ENCODE peak calls at places on chromosome 3, in four cellular contexts. One of them, this sample, is unnamed.

GRCh38 chr3:115822572-115822971 is 199.3 kb downstream of the GAP43 start:
- DNase-seq in activated CD4-positive, alpha-beta T cell treated with anti-CD3 and anti-CD28 coated beads for 1 hour: no peak
- DNase-seq in RPMI8226: no peak
- DNase-seq in amniotic stem cell: no peak
- DNase-seq in this sample: no peak

GRCh38 chr3:187044206-187044605 is 95.1 kb downstream of the RPL39L start:
- DNase-seq in activated CD4-positive, alpha-beta T cell treated with anti-CD3 and anti-CD28 coated beads for 1 hour: no peak
- DNase-seq in RPMI8226: peak
- DNase-seq in amniotic stem cell: no peak
- DNase-seq in this sample: peak

GRCh38 chr3:138078901-138079344 is 36.5 kb downstream of the DZIP1L start:
- DNase-seq in activated CD4-positive, alpha-beta T cell treated with anti-CD3 and anti-CD28 coated beads for 1 hour: no peak
- DNase-seq in RPMI8226: no peak
- DNase-seq in amniotic stem cell: peak
- DNase-seq in this sample: no peak

GRCh38 chr3:38577089-38578080 is 72.1 kb downstream of the SCN5A start:
- DNase-seq in activated CD4-positive, alpha-beta T cell treated with anti-CD3 and anti-CD28 coated beads for 1 hour: peak
- DNase-seq in RPMI8226: no peak
- DNase-seq in amniotic stem cell: no peak
- DNase-seq in this sample: no peak

GRCh38 chr3:38421679-38422336 is 31.9 kb upstream of the ACVR2B start:
- DNase-seq in activated CD4-positive, alpha-beta T cell treated with anti-CD3 and anti-CD28 coated beads for 1 hour: no peak
- DNase-seq in RPMI8226: no peak
- DNase-seq in amniotic stem cell: no peak
- DNase-seq in this sample: no peak

GRCh38 chr3:67940200-67940952 is 286.0 kb upstream of the SUCLG2 start:
- DNase-seq in activated CD4-positive, alpha-beta T cell treated with anti-CD3 and anti-CD28 coated beads for 1 hour: no peak
- DNase-seq in RPMI8226: no peak
- DNase-seq in amniotic stem cell: no peak
- DNase-seq in this sample: peak

GRCh38 chr3:49680493-49681231 is 6.5 kb downstream of the APEH start:
- DNase-seq in activated CD4-positive, alpha-beta T cell treated with anti-CD3 and anti-CD28 coated beads for 1 hour: no peak
- DNase-seq in RPMI8226: no peak
- DNase-seq in amniotic stem cell: no peak
- DNase-seq in this sample: no peak

GRCh38 chr3:156477306-156477705 is 77.6 kb downstream of the SSR3 start:
- DNase-seq in activated CD4-positive, alpha-beta T cell treated with anti-CD3 and anti-CD28 coated beads for 1 hour: no peak
- DNase-seq in RPMI8226: no peak
- DNase-seq in amniotic stem cell: peak
- DNase-seq in this sample: no peak

GRCh38 chr3:117611242-117611641 is 901.7 kb downstream of the TUSC7 start:
- DNase-seq in activated CD4-positive, alpha-beta T cell treated with anti-CD3 and anti-CD28 coated beads for 1 hour: no peak
- DNase-seq in RPMI8226: no peak
- DNase-seq in amniotic stem cell: no peak
- DNase-seq in this sample: no peak

GRCh38 chr3:126124148-126124868 is 40.4 kb upstream of the SLC41A3 start:
- DNase-seq in activated CD4-positive, alpha-beta T cell treated with anti-CD3 and anti-CD28 coated beads for 1 hour: peak
- DNase-seq in RPMI8226: no peak
- DNase-seq in amniotic stem cell: no peak
- DNase-seq in this sample: no peak

GRCh38 chr3:30319713-30320112 is 286.7 kb upstream of the TGFBR2 start:
- DNase-seq in activated CD4-positive, alpha-beta T cell treated with anti-CD3 and anti-CD28 coated beads for 1 hour: peak
- DNase-seq in RPMI8226: peak
- DNase-seq in amniotic stem cell: peak
- DNase-seq in this sample: no peak

GRCh38 chr3:157913751-157914150 is 192.5 kb downstream of the SHOX2 start:
- DNase-seq in activated CD4-positive, alpha-beta T cell treated with anti-CD3 and anti-CD28 coated beads for 1 hour: no peak
- DNase-seq in RPMI8226: no peak
- DNase-seq in amniotic stem cell: peak
- DNase-seq in this sample: no peak

GRCh38 chr3:153552887-153553604 is 391.0 kb downstream of the RAP2B start:
- DNase-seq in activated CD4-positive, alpha-beta T cell treated with anti-CD3 and anti-CD28 coated beads for 1 hour: no peak
- DNase-seq in RPMI8226: no peak
- DNase-seq in amniotic stem cell: no peak
- DNase-seq in this sample: no peak

GRCh38 chr3:150699068-150699635 is 4.6 kb downstream of the ERICH6 start:
- DNase-seq in activated CD4-positive, alpha-beta T cell treated with anti-CD3 and anti-CD28 coated beads for 1 hour: no peak
- DNase-seq in RPMI8226: no peak
- DNase-seq in amniotic stem cell: no peak
- DNase-seq in this sample: no peak

GRCh38 chr3:33798113-33798417 is 365 bp upstream of the PDCD6IP start:
- DNase-seq in activated CD4-positive, alpha-beta T cell treated with anti-CD3 and anti-CD28 coated beads for 1 hour: no peak
- DNase-seq in RPMI8226: no peak
- DNase-seq in amniotic stem cell: no peak
- DNase-seq in this sample: no peak

GRCh38 chr3:54835701-54836100 is 92.2 kb downstream of the LRTM1 start:
- DNase-seq in activated CD4-positive, alpha-beta T cell treated with anti-CD3 and anti-CD28 coated beads for 1 hour: no peak
- DNase-seq in RPMI8226: no peak
- DNase-seq in amniotic stem cell: no peak
- DNase-seq in this sample: no peak

GRCh38 chr3:13020159-13020558 is 53.1 kb downstream of the IQSEC1 start:
- DNase-seq in activated CD4-positive, alpha-beta T cell treated with anti-CD3 and anti-CD28 coated beads for 1 hour: no peak
- DNase-seq in RPMI8226: peak
- DNase-seq in amniotic stem cell: no peak
- DNase-seq in this sample: no peak

GRCh38 chr3:14950274-14950673 is 2.9 kb downstream of the NR2C2 start:
- DNase-seq in activated CD4-positive, alpha-beta T cell treated with anti-CD3 and anti-CD28 coated beads for 1 hour: no peak
- DNase-seq in RPMI8226: no peak
- DNase-seq in amniotic stem cell: no peak
- DNase-seq in this sample: no peak

GRCh38 chr3:153625506-153625905 is 463.5 kb downstream of the RAP2B start:
- DNase-seq in activated CD4-positive, alpha-beta T cell treated with anti-CD3 and anti-CD28 coated beads for 1 hour: no peak
- DNase-seq in RPMI8226: no peak
- DNase-seq in amniotic stem cell: no peak
- DNase-seq in this sample: no peak

GRCh38 chr3:52454938-52455282 is 494 bp upstream of the NISCH start:
- DNase-seq in activated CD4-positive, alpha-beta T cell treated with anti-CD3 and anti-CD28 coated beads for 1 hour: no peak
- DNase-seq in RPMI8226: peak
- DNase-seq in amniotic stem cell: no peak
- DNase-seq in this sample: no peak

GRCh38 chr3:97940034-97940433 is 32.2 kb downstream of the RIOX2 start:
- DNase-seq in activated CD4-positive, alpha-beta T cell treated with anti-CD3 and anti-CD28 coated beads for 1 hour: no peak
- DNase-seq in RPMI8226: no peak
- DNase-seq in amniotic stem cell: no peak
- DNase-seq in this sample: no peak

GRCh38 chr3:84885199-84885882 is 73.4 kb upstream of the CADM2 start:
- DNase-seq in activated CD4-positive, alpha-beta T cell treated with anti-CD3 and anti-CD28 coated beads for 1 hour: no peak
- DNase-seq in RPMI8226: no peak
- DNase-seq in amniotic stem cell: no peak
- DNase-seq in this sample: no peak

GRCh38 chr3:64552160-64552559 is 135.6 kb downstream of the ADAMTS9 start:
- DNase-seq in activated CD4-positive, alpha-beta T cell treated with anti-CD3 and anti-CD28 coated beads for 1 hour: no peak
- DNase-seq in RPMI8226: no peak
- DNase-seq in amniotic stem cell: no peak
- DNase-seq in this sample: no peak

GRCh38 chr3:171185959-171186358 is 159.4 kb upstream of the SLC2A2 start:
- DNase-seq in activated CD4-positive, alpha-beta T cell treated with anti-CD3 and anti-CD28 coated beads for 1 hour: no peak
- DNase-seq in RPMI8226: no peak
- DNase-seq in amniotic stem cell: no peak
- DNase-seq in this sample: no peak

GRCh38 chr3:147360936-147361670 is 45.2 kb downstream of the ZIC4 start:
- DNase-seq in activated CD4-positive, alpha-beta T cell treated with anti-CD3 and anti-CD28 coated beads for 1 hour: no peak
- DNase-seq in RPMI8226: peak
- DNase-seq in amniotic stem cell: no peak
- DNase-seq in this sample: no peak

GRCh38 chr3:168828943-168829342 is 733.2 kb upstream of the GOLIM4 start:
- DNase-seq in activated CD4-positive, alpha-beta T cell treated with anti-CD3 and anti-CD28 coated beads for 1 hour: no peak
- DNase-seq in RPMI8226: no peak
- DNase-seq in amniotic stem cell: no peak
- DNase-seq in this sample: no peak

GRCh38 chr3:71258116-71258515 is 325.4 kb downstream of the FOXP1 start:
- DNase-seq in activated CD4-positive, alpha-beta T cell treated with anti-CD3 and anti-CD28 coated beads for 1 hour: no peak
- DNase-seq in RPMI8226: no peak
- DNase-seq in amniotic stem cell: peak
- DNase-seq in this sample: no peak

GRCh38 chr3:70840106-70840870 is 527.9 kb upstream of the MDFIC2 start:
- DNase-seq in activated CD4-positive, alpha-beta T cell treated with anti-CD3 and anti-CD28 coated beads for 1 hour: no peak
- DNase-seq in RPMI8226: no peak
- DNase-seq in amniotic stem cell: no peak
- DNase-seq in this sample: no peak

GRCh38 chr3:30893678-30894325 is 659 bp downstream of the GADL1 start:
- DNase-seq in activated CD4-positive, alpha-beta T cell treated with anti-CD3 and anti-CD28 coated beads for 1 hour: no peak
- DNase-seq in RPMI8226: no peak
- DNase-seq in amniotic stem cell: no peak
- DNase-seq in this sample: no peak

GRCh38 chr3:11140054-11140712 is 14.1 kb upstream of the HRH1 start:
- DNase-seq in activated CD4-positive, alpha-beta T cell treated with anti-CD3 and anti-CD28 coated beads for 1 hour: no peak
- DNase-seq in RPMI8226: peak
- DNase-seq in amniotic stem cell: no peak
- DNase-seq in this sample: peak

GRCh38 chr3:111326144-111326995 is 215.6 kb upstream of the CD96 start:
- DNase-seq in activated CD4-positive, alpha-beta T cell treated with anti-CD3 and anti-CD28 coated beads for 1 hour: no peak
- DNase-seq in RPMI8226: no peak
- DNase-seq in amniotic stem cell: no peak
- DNase-seq in this sample: no peak

GRCh38 chr3:197151562-197151961 is 121.9 kb upstream of the MELTF start:
- DNase-seq in activated CD4-positive, alpha-beta T cell treated with anti-CD3 and anti-CD28 coated beads for 1 hour: no peak
- DNase-seq in RPMI8226: peak
- DNase-seq in amniotic stem cell: no peak
- DNase-seq in this sample: peak

GRCh38 chr3:191414286-191414685 is 46.7 kb upstream of the PYDC2 start:
- DNase-seq in activated CD4-positive, alpha-beta T cell treated with anti-CD3 and anti-CD28 coated beads for 1 hour: no peak
- DNase-seq in RPMI8226: no peak
- DNase-seq in amniotic stem cell: no peak
- DNase-seq in this sample: no peak

GRCh38 chr3:160956785-160957184 is 148.4 kb downstream of the B3GALNT1 start:
- DNase-seq in activated CD4-positive, alpha-beta T cell treated with anti-CD3 and anti-CD28 coated beads for 1 hour: no peak
- DNase-seq in RPMI8226: no peak
- DNase-seq in amniotic stem cell: no peak
- DNase-seq in this sample: peak

GRCh38 chr3:9903238-9903624 is 583 bp downstream of the IL17RE start:
- DNase-seq in activated CD4-positive, alpha-beta T cell treated with anti-CD3 and anti-CD28 coated beads for 1 hour: no peak
- DNase-seq in RPMI8226: no peak
- DNase-seq in amniotic stem cell: no peak
- DNase-seq in this sample: no peak

GRCh38 chr3:190734490-190734889 is 128.0 kb downstream of the GMNC start:
- DNase-seq in activated CD4-positive, alpha-beta T cell treated with anti-CD3 and anti-CD28 coated beads for 1 hour: no peak
- DNase-seq in RPMI8226: no peak
- DNase-seq in amniotic stem cell: no peak
- DNase-seq in this sample: no peak

This sample was measured in Karpas-422.